ENCODE peak calls at places on chromosomes 12 and 14, in nine cellular contexts. One of them, this sample, is unnamed.

GRCh38 chr12:40569626-40570179 is 122.5 kb upstream of the CNTN1 start:
- DNase-seq in epithelial cell of prostate: no peak
- DNase-seq in activated CD4-positive, alpha-beta memory T cell treated with anti-CD3 and anti-CD28 coated beads, Interleukin-2, amount 10 ng/mL, durations not matched to agents 7 days and 5 days: no peak
- DNase-seq in KBM-7: no peak
- DNase-seq in erythroblast: no peak
- DNase-seq in uterus: no peak
- DNase-seq in C1 segment of cervical spinal cord: no peak
- DNase-seq in HEK293T: no peak
- DNase-seq in activated CD4-positive, alpha-beta T cell treated with anti-CD3 and anti-CD28 coated beads, Interleukin-2, amount 50 U/mL, for 1 hour: no peak
- DNase-seq in this sample: no peak

GRCh38 chr12:74624206-74624605 is 86.6 kb downstream of the ATXN7L3B start:
- DNase-seq in HEK293T: no peak
- DNase-seq in activated CD4-positive, alpha-beta T cell treated with anti-CD3 and anti-CD28 coated beads, Interleukin-2, amount 50 U/mL, for 1 hour: no peak
- DNase-seq in uterus: no peak
- DNase-seq in C1 segment of cervical spinal cord: no peak
- DNase-seq in erythroblast: no peak
- DNase-seq in epithelial cell of prostate: no peak
- DNase-seq in activated CD4-positive, alpha-beta memory T cell treated with anti-CD3 and anti-CD28 coated beads, Interleukin-2, amount 10 ng/mL, durations not matched to agents 7 days and 5 days: no peak
- DNase-seq in KBM-7: no peak
- DNase-seq in this sample: no peak

GRCh38 chr12:120064054-120064940 is 52.3 kb downstream of the RAB35 start:
- DNase-seq in uterus: no peak
- DNase-seq in erythroblast: no peak
- DNase-seq in epithelial cell of prostate: no peak
- DNase-seq in C1 segment of cervical spinal cord: no peak
- DNase-seq in activated CD4-positive, alpha-beta memory T cell treated with anti-CD3 and anti-CD28 coated beads, Interleukin-2, amount 10 ng/mL, durations not matched to agents 7 days and 5 days: no peak
- DNase-seq in activated CD4-positive, alpha-beta T cell treated with anti-CD3 and anti-CD28 coated beads, Interleukin-2, amount 50 U/mL, for 1 hour: no peak
- DNase-seq in KBM-7: no peak
- DNase-seq in HEK293T: no peak
- DNase-seq in this sample: no peak

GRCh38 chr12:28035483-28035882 is 63.0 kb upstream of the PTHLH start:
- DNase-seq in erythroblast: peak; percentile 22
- DNase-seq in HEK293T: no peak
- DNase-seq in uterus: no peak
- DNase-seq in C1 segment of cervical spinal cord: no peak
- DNase-seq in activated CD4-positive, alpha-beta memory T cell treated with anti-CD3 and anti-CD28 coated beads, Interleukin-2, amount 10 ng/mL, durations not matched to agents 7 days and 5 days: no peak
- DNase-seq in activated CD4-positive, alpha-beta T cell treated with anti-CD3 and anti-CD28 coated beads, Interleukin-2, amount 50 U/mL, for 1 hour: no peak
- DNase-seq in KBM-7: no peak
- DNase-seq in epithelial cell of prostate: peak; percentile 72
- DNase-seq in this sample: peak; percentile 78

GRCh38 chr14:47485421-47485820 is 190.0 kb downstream of the MDGA2 start:
- DNase-seq in activated CD4-positive, alpha-beta T cell treated with anti-CD3 and anti-CD28 coated beads, Interleukin-2, amount 50 U/mL, for 1 hour: no peak
- DNase-seq in epithelial cell of prostate: no peak
- DNase-seq in erythroblast: no peak
- DNase-seq in HEK293T: no peak
- DNase-seq in uterus: no peak
- DNase-seq in C1 segment of cervical spinal cord: no peak
- DNase-seq in KBM-7: no peak
- DNase-seq in activated CD4-positive, alpha-beta memory T cell treated with anti-CD3 and anti-CD28 coated beads, Interleukin-2, amount 10 ng/mL, durations not matched to agents 7 days and 5 days: no peak
- DNase-seq in this sample: no peak

GRCh38 chr14:73725116-73726024 is 11.2 kb upstream of the PNMA1 start:
- DNase-seq in uterus: no peak
- DNase-seq in C1 segment of cervical spinal cord: no peak
- DNase-seq in erythroblast: peak; percentile 91
- DNase-seq in KBM-7: no peak
- DNase-seq in activated CD4-positive, alpha-beta memory T cell treated with anti-CD3 and anti-CD28 coated beads, Interleukin-2, amount 10 ng/mL, durations not matched to agents 7 days and 5 days: no peak
- DNase-seq in HEK293T: no peak
- DNase-seq in activated CD4-positive, alpha-beta T cell treated with anti-CD3 and anti-CD28 coated beads, Interleukin-2, amount 50 U/mL, for 1 hour: no peak
- DNase-seq in epithelial cell of prostate: no peak
- DNase-seq in this sample: no peak

GRCh38 chr14:56501909-56502530 is 77.6 kb upstream of the TMEM260 start:
- DNase-seq in erythroblast: no peak
- DNase-seq in epithelial cell of prostate: no peak
- DNase-seq in C1 segment of cervical spinal cord: no peak
- DNase-seq in HEK293T: no peak
- DNase-seq in uterus: no peak
- DNase-seq in activated CD4-positive, alpha-beta T cell treated with anti-CD3 and anti-CD28 coated beads, Interleukin-2, amount 50 U/mL, for 1 hour: no peak
- DNase-seq in activated CD4-positive, alpha-beta memory T cell treated with anti-CD3 and anti-CD28 coated beads, Interleukin-2, amount 10 ng/mL, durations not matched to agents 7 days and 5 days: no peak
- DNase-seq in KBM-7: no peak
- DNase-seq in this sample: no peak

GRCh38 chr14:103144085-103144484 is 20.8 kb downstream of the TNFAIP2 start:
- DNase-seq in epithelial cell of prostate: no peak
- DNase-seq in HEK293T: no peak
- DNase-seq in C1 segment of cervical spinal cord: no peak
- DNase-seq in activated CD4-positive, alpha-beta T cell treated with anti-CD3 and anti-CD28 coated beads, Interleukin-2, amount 50 U/mL, for 1 hour: no peak
- DNase-seq in KBM-7: no peak
- DNase-seq in erythroblast: peak; percentile 74
- DNase-seq in activated CD4-positive, alpha-beta memory T cell treated with anti-CD3 and anti-CD28 coated beads, Interleukin-2, amount 10 ng/mL, durations not matched to agents 7 days and 5 days: no peak
- DNase-seq in uterus: no peak
- DNase-seq in this sample: peak; percentile 58

GRCh38 chr14:78356406-78356805 is 186.2 kb downstream of the NRXN3 start:
- DNase-seq in uterus: no peak
- DNase-seq in activated CD4-positive, alpha-beta T cell treated with anti-CD3 and anti-CD28 coated beads, Interleukin-2, amount 50 U/mL, for 1 hour: no peak
- DNase-seq in epithelial cell of prostate: no peak
- DNase-seq in HEK293T: no peak
- DNase-seq in KBM-7: no peak
- DNase-seq in C1 segment of cervical spinal cord: peak; percentile 15
- DNase-seq in activated CD4-positive, alpha-beta memory T cell treated with anti-CD3 and anti-CD28 coated beads, Interleukin-2, amount 10 ng/mL, durations not matched to agents 7 days and 5 days: no peak
- DNase-seq in erythroblast: no peak
- DNase-seq in this sample: no peak

GRCh38 chr12:90899456-90900182 is 55.4 kb downstream of the CCER1 start:
- DNase-seq in uterus: no peak
- DNase-seq in activated CD4-positive, alpha-beta memory T cell treated with anti-CD3 and anti-CD28 coated beads, Interleukin-2, amount 10 ng/mL, durations not matched to agents 7 days and 5 days: no peak
- DNase-seq in KBM-7: no peak
- DNase-seq in HEK293T: no peak
- DNase-seq in epithelial cell of prostate: no peak
- DNase-seq in activated CD4-positive, alpha-beta T cell treated with anti-CD3 and anti-CD28 coated beads, Interleukin-2, amount 50 U/mL, for 1 hour: no peak
- DNase-seq in C1 segment of cervical spinal cord: no peak
- DNase-seq in erythroblast: no peak
- DNase-seq in this sample: peak; percentile 52

GRCh38 chr12:12327802-12328201 is 22.2 kb downstream of the MANSC1 start:
- DNase-seq in uterus: no peak
- DNase-seq in erythroblast: peak; percentile 72
- DNase-seq in KBM-7: peak; percentile 74
- DNase-seq in activated CD4-positive, alpha-beta memory T cell treated with anti-CD3 and anti-CD28 coated beads, Interleukin-2, amount 10 ng/mL, durations not matched to agents 7 days and 5 days: no peak
- DNase-seq in HEK293T: peak; percentile 42
- DNase-seq in epithelial cell of prostate: no peak
- DNase-seq in activated CD4-positive, alpha-beta T cell treated with anti-CD3 and anti-CD28 coated beads, Interleukin-2, amount 50 U/mL, for 1 hour: no peak
- DNase-seq in C1 segment of cervical spinal cord: no peak
- DNase-seq in this sample: peak; percentile 29

GRCh38 chr14:87264796-87265195 is 728.2 kb downstream of the GALC start:
- DNase-seq in KBM-7: no peak
- DNase-seq in uterus: no peak
- DNase-seq in activated CD4-positive, alpha-beta memory T cell treated with anti-CD3 and anti-CD28 coated beads, Interleukin-2, amount 10 ng/mL, durations not matched to agents 7 days and 5 days: no peak
- DNase-seq in HEK293T: no peak
- DNase-seq in activated CD4-positive, alpha-beta T cell treated with anti-CD3 and anti-CD28 coated beads, Interleukin-2, amount 50 U/mL, for 1 hour: no peak
- DNase-seq in C1 segment of cervical spinal cord: no peak
- DNase-seq in erythroblast: no peak
- DNase-seq in epithelial cell of prostate: no peak
- DNase-seq in this sample: no peak

GRCh38 chr14:104357689-104358527 is 219.5 kb downstream of the KIF26A start:
- DNase-seq in C1 segment of cervical spinal cord: no peak
- DNase-seq in erythroblast: no peak
- DNase-seq in activated CD4-positive, alpha-beta T cell treated with anti-CD3 and anti-CD28 coated beads, Interleukin-2, amount 50 U/mL, for 1 hour: no peak
- DNase-seq in HEK293T: no peak
- DNase-seq in uterus: no peak
- DNase-seq in KBM-7: no peak
- DNase-seq in activated CD4-positive, alpha-beta memory T cell treated with anti-CD3 and anti-CD28 coated beads, Interleukin-2, amount 10 ng/mL, durations not matched to agents 7 days and 5 days: no peak
- DNase-seq in epithelial cell of prostate: no peak
- DNase-seq in this sample: no peak

GRCh38 chr14:68892961-68893360 is 86.1 kb downstream of the ACTN1 start:
- DNase-seq in erythroblast: no peak
- DNase-seq in activated CD4-positive, alpha-beta T cell treated with anti-CD3 and anti-CD28 coated beads, Interleukin-2, amount 50 U/mL, for 1 hour: no peak
- DNase-seq in C1 segment of cervical spinal cord: no peak
- DNase-seq in activated CD4-positive, alpha-beta memory T cell treated with anti-CD3 and anti-CD28 coated beads, Interleukin-2, amount 10 ng/mL, durations not matched to agents 7 days and 5 days: no peak
- DNase-seq in uterus: no peak
- DNase-seq in KBM-7: no peak
- DNase-seq in epithelial cell of prostate: no peak
- DNase-seq in HEK293T: no peak
- DNase-seq in this sample: no peak

GRCh38 chr12:70637686-70638085 is 457 bp upstream of the PTPRB start:
- DNase-seq in C1 segment of cervical spinal cord: no peak
- DNase-seq in activated CD4-positive, alpha-beta memory T cell treated with anti-CD3 and anti-CD28 coated beads, Interleukin-2, amount 10 ng/mL, durations not matched to agents 7 days and 5 days: no peak
- DNase-seq in HEK293T: no peak
- DNase-seq in uterus: no peak
- DNase-seq in KBM-7: no peak
- DNase-seq in epithelial cell of prostate: no peak
- DNase-seq in activated CD4-positive, alpha-beta T cell treated with anti-CD3 and anti-CD28 coated beads, Interleukin-2, amount 50 U/mL, for 1 hour: no peak
- DNase-seq in erythroblast: no peak
- DNase-seq in this sample: no peak

GRCh38 chr12:69647178-69647577 is 36.5 kb upstream of the LRRC10 start:
- DNase-seq in activated CD4-positive, alpha-beta memory T cell treated with anti-CD3 and anti-CD28 coated beads, Interleukin-2, amount 10 ng/mL, durations not matched to agents 7 days and 5 days: no peak
- DNase-seq in activated CD4-positive, alpha-beta T cell treated with anti-CD3 and anti-CD28 coated beads, Interleukin-2, amount 50 U/mL, for 1 hour: no peak
- DNase-seq in C1 segment of cervical spinal cord: no peak
- DNase-seq in erythroblast: no peak
- DNase-seq in epithelial cell of prostate: no peak
- DNase-seq in uterus: no peak
- DNase-seq in KBM-7: no peak
- DNase-seq in HEK293T: no peak
- DNase-seq in this sample: no peak

GRCh38 chr12:79737875-79738718 is 47.3 kb upstream of the PAWR start:
- DNase-seq in erythroblast: peak; percentile 44
- DNase-seq in activated CD4-positive, alpha-beta memory T cell treated with anti-CD3 and anti-CD28 coated beads, Interleukin-2, amount 10 ng/mL, durations not matched to agents 7 days and 5 days: no peak
- DNase-seq in HEK293T: peak; percentile 42
- DNase-seq in epithelial cell of prostate: peak; percentile 2
- DNase-seq in C1 segment of cervical spinal cord: no peak
- DNase-seq in KBM-7: peak; percentile 53
- DNase-seq in activated CD4-positive, alpha-beta T cell treated with anti-CD3 and anti-CD28 coated beads, Interleukin-2, amount 50 U/mL, for 1 hour: no peak
- DNase-seq in uterus: peak; percentile 36
- DNase-seq in this sample: peak; percentile 57

GRCh38 chr12:211639-212382 is 2.1 kb downstream of the SLC6A12 start:
- DNase-seq in HEK293T: no peak
- DNase-seq in activated CD4-positive, alpha-beta T cell treated with anti-CD3 and anti-CD28 coated beads, Interleukin-2, amount 50 U/mL, for 1 hour: no peak
- DNase-seq in uterus: no peak
- DNase-seq in KBM-7: no peak
- DNase-seq in epithelial cell of prostate: no peak
- DNase-seq in C1 segment of cervical spinal cord: no peak
- DNase-seq in activated CD4-positive, alpha-beta memory T cell treated with anti-CD3 and anti-CD28 coated beads, Interleukin-2, amount 10 ng/mL, durations not matched to agents 7 days and 5 days: no peak
- DNase-seq in erythroblast: no peak
- DNase-seq in this sample: no peak

GRCh38 chr12:45336762-45337596 is 121.1 kb downstream of the ANO6 start:
- DNase-seq in uterus: no peak
- DNase-seq in HEK293T: no peak
- DNase-seq in KBM-7: no peak
- DNase-seq in activated CD4-positive, alpha-beta memory T cell treated with anti-CD3 and anti-CD28 coated beads, Interleukin-2, amount 10 ng/mL, durations not matched to agents 7 days and 5 days: no peak
- DNase-seq in C1 segment of cervical spinal cord: no peak
- DNase-seq in erythroblast: peak; percentile 35
- DNase-seq in activated CD4-positive, alpha-beta T cell treated with anti-CD3 and anti-CD28 coated beads, Interleukin-2, amount 50 U/mL, for 1 hour: no peak
- DNase-seq in epithelial cell of prostate: peak; percentile 41
- DNase-seq in this sample: peak; percentile 79

GRCh38 chr14:24259282-24260025 is 3.5 kb downstream of the TGM1 start:
- DNase-seq in epithelial cell of prostate: no peak
- DNase-seq in erythroblast: no peak
- DNase-seq in KBM-7: no peak
- DNase-seq in uterus: no peak
- DNase-seq in activated CD4-positive, alpha-beta T cell treated with anti-CD3 and anti-CD28 coated beads, Interleukin-2, amount 50 U/mL, for 1 hour: no peak
- DNase-seq in activated CD4-positive, alpha-beta memory T cell treated with anti-CD3 and anti-CD28 coated beads, Interleukin-2, amount 10 ng/mL, durations not matched to agents 7 days and 5 days: no peak
- DNase-seq in HEK293T: no peak
- DNase-seq in C1 segment of cervical spinal cord: no peak
- DNase-seq in this sample: no peak

GRCh38 chr12:14995583-14996425 is 23.0 kb downstream of the PDE6H start:
- DNase-seq in erythroblast: peak; percentile 77
- DNase-seq in activated CD4-positive, alpha-beta memory T cell treated with anti-CD3 and anti-CD28 coated beads, Interleukin-2, amount 10 ng/mL, durations not matched to agents 7 days and 5 days: no peak
- DNase-seq in epithelial cell of prostate: no peak
- DNase-seq in KBM-7: peak; percentile 79
- DNase-seq in uterus: no peak
- DNase-seq in HEK293T: peak; percentile 16
- DNase-seq in C1 segment of cervical spinal cord: no peak
- DNase-seq in activated CD4-positive, alpha-beta T cell treated with anti-CD3 and anti-CD28 coated beads, Interleukin-2, amount 50 U/mL, for 1 hour: no peak
- DNase-seq in this sample: peak; percentile 29

GRCh38 chr14:100537701-100538565 is 49.3 kb downstream of the BEGAIN start:
- DNase-seq in activated CD4-positive, alpha-beta T cell treated with anti-CD3 and anti-CD28 coated beads, Interleukin-2, amount 50 U/mL, for 1 hour: no peak
- DNase-seq in activated CD4-positive, alpha-beta memory T cell treated with anti-CD3 and anti-CD28 coated beads, Interleukin-2, amount 10 ng/mL, durations not matched to agents 7 days and 5 days: no peak
- DNase-seq in KBM-7: no peak
- DNase-seq in epithelial cell of prostate: no peak
- DNase-seq in uterus: peak; percentile 18
- DNase-seq in C1 segment of cervical spinal cord: peak; percentile 57
- DNase-seq in erythroblast: no peak
- DNase-seq in HEK293T: no peak
- DNase-seq in this sample: no peak

GRCh38 chr12:4685317-4685716 is 34.9 kb upstream of the GALNT8 start:
- DNase-seq in epithelial cell of prostate: no peak
- DNase-seq in activated CD4-positive, alpha-beta T cell treated with anti-CD3 and anti-CD28 coated beads, Interleukin-2, amount 50 U/mL, for 1 hour: no peak
- DNase-seq in uterus: no peak
- DNase-seq in HEK293T: no peak
- DNase-seq in C1 segment of cervical spinal cord: no peak
- DNase-seq in KBM-7: no peak
- DNase-seq in activated CD4-positive, alpha-beta memory T cell treated with anti-CD3 and anti-CD28 coated beads, Interleukin-2, amount 10 ng/mL, durations not matched to agents 7 days and 5 days: no peak
- DNase-seq in erythroblast: no peak
- DNase-seq in this sample: no peak

GRCh38 chr14:86712727-86713126 is 1182.8 kb downstream of the FLRT2 start:
- DNase-seq in erythroblast: no peak
- DNase-seq in HEK293T: no peak
- DNase-seq in uterus: no peak
- DNase-seq in activated CD4-positive, alpha-beta memory T cell treated with anti-CD3 and anti-CD28 coated beads, Interleukin-2, amount 10 ng/mL, durations not matched to agents 7 days and 5 days: no peak
- DNase-seq in activated CD4-positive, alpha-beta T cell treated with anti-CD3 and anti-CD28 coated beads, Interleukin-2, amount 50 U/mL, for 1 hour: no peak
- DNase-seq in KBM-7: no peak
- DNase-seq in C1 segment of cervical spinal cord: no peak
- DNase-seq in epithelial cell of prostate: no peak
- DNase-seq in this sample: peak; percentile 11

GRCh38 chr12:92193063-92193462 is 47.4 kb upstream of the BTG1 start:
- DNase-seq in uterus: no peak
- DNase-seq in erythroblast: no peak
- DNase-seq in activated CD4-positive, alpha-beta T cell treated with anti-CD3 and anti-CD28 coated beads, Interleukin-2, amount 50 U/mL, for 1 hour: no peak
- DNase-seq in KBM-7: no peak
- DNase-seq in epithelial cell of prostate: no peak
- DNase-seq in activated CD4-positive, alpha-beta memory T cell treated with anti-CD3 and anti-CD28 coated beads, Interleukin-2, amount 10 ng/mL, durations not matched to agents 7 days and 5 days: no peak
- DNase-seq in HEK293T: no peak
- DNase-seq in C1 segment of cervical spinal cord: no peak
- DNase-seq in this sample: no peak

GRCh38 chr14:22531451-22532344 is 57.3 kb downstream of the DAD1 start:
- DNase-seq in activated CD4-positive, alpha-beta memory T cell treated with anti-CD3 and anti-CD28 coated beads, Interleukin-2, amount 10 ng/mL, durations not matched to agents 7 days and 5 days: no peak
- DNase-seq in uterus: no peak
- DNase-seq in activated CD4-positive, alpha-beta T cell treated with anti-CD3 and anti-CD28 coated beads, Interleukin-2, amount 50 U/mL, for 1 hour: no peak
- DNase-seq in epithelial cell of prostate: no peak
- DNase-seq in HEK293T: no peak
- DNase-seq in erythroblast: no peak
- DNase-seq in KBM-7: no peak
- DNase-seq in C1 segment of cervical spinal cord: no peak
- DNase-seq in this sample: no peak

GRCh38 chr12:116319851-116320621 is 42.5 kb upstream of the MED13L start:
- DNase-seq in uterus: peak; percentile 93
- DNase-seq in C1 segment of cervical spinal cord: peak; percentile 21
- DNase-seq in HEK293T: no peak
- DNase-seq in KBM-7: peak; percentile 96
- DNase-seq in activated CD4-positive, alpha-beta memory T cell treated with anti-CD3 and anti-CD28 coated beads, Interleukin-2, amount 10 ng/mL, durations not matched to agents 7 days and 5 days: peak; percentile 22
- DNase-seq in erythroblast: no peak
- DNase-seq in epithelial cell of prostate: peak; percentile 64
- DNase-seq in activated CD4-positive, alpha-beta T cell treated with anti-CD3 and anti-CD28 coated beads, Interleukin-2, amount 50 U/mL, for 1 hour: no peak
- DNase-seq in this sample: peak; percentile 86

GRCh38 chr12:113233967-113234366 is 12.7 kb downstream of the TPCN1 start:
- DNase-seq in HEK293T: no peak
- DNase-seq in epithelial cell of prostate: no peak
- DNase-seq in erythroblast: no peak
- DNase-seq in KBM-7: no peak
- DNase-seq in uterus: no peak
- DNase-seq in activated CD4-positive, alpha-beta T cell treated with anti-CD3 and anti-CD28 coated beads, Interleukin-2, amount 50 U/mL, for 1 hour: no peak
- DNase-seq in C1 segment of cervical spinal cord: no peak
- DNase-seq in activated CD4-positive, alpha-beta memory T cell treated with anti-CD3 and anti-CD28 coated beads, Interleukin-2, amount 10 ng/mL, durations not matched to agents 7 days and 5 days: no peak
- DNase-seq in this sample: no peak

GRCh38 chr12:131454418-131455217 is 256.3 kb upstream of the SFSWAP start:
- DNase-seq in epithelial cell of prostate: no peak
- DNase-seq in activated CD4-positive, alpha-beta T cell treated with anti-CD3 and anti-CD28 coated beads, Interleukin-2, amount 50 U/mL, for 1 hour: peak; percentile 31
- DNase-seq in C1 segment of cervical spinal cord: no peak
- DNase-seq in KBM-7: peak; percentile 73
- DNase-seq in uterus: no peak
- DNase-seq in activated CD4-positive, alpha-beta memory T cell treated with anti-CD3 and anti-CD28 coated beads, Interleukin-2, amount 10 ng/mL, durations not matched to agents 7 days and 5 days: peak; percentile 36
- DNase-seq in HEK293T: peak; percentile 82
- DNase-seq in erythroblast: peak; percentile 38
- DNase-seq in this sample: no peak

GRCh38 chr12:57372233-57372632 is 58.6 kb downstream of the R3HDM2 start:
- DNase-seq in HEK293T: no peak
- DNase-seq in epithelial cell of prostate: no peak
- DNase-seq in KBM-7: no peak
- DNase-seq in activated CD4-positive, alpha-beta T cell treated with anti-CD3 and anti-CD28 coated beads, Interleukin-2, amount 50 U/mL, for 1 hour: no peak
- DNase-seq in erythroblast: no peak
- DNase-seq in C1 segment of cervical spinal cord: no peak
- DNase-seq in uterus: no peak
- DNase-seq in activated CD4-positive, alpha-beta memory T cell treated with anti-CD3 and anti-CD28 coated beads, Interleukin-2, amount 10 ng/mL, durations not matched to agents 7 days and 5 days: no peak
- DNase-seq in this sample: no peak